ENCODE peak calls at places on chromosomes 11 and 22, in six cellular contexts. Y is HFF-Myc; I is PC-3; J is cardiac fibroblast; D is kidney epithelial cell; P is CD8-positive, alpha-beta T cell. A is an unnamed sample.

GRCh38 chr11:9862981-9863380 is 199.1 kb downstream of the SWAP70 start:
- DNase-seq in Y (no peak), I (no peak), J (peak), P (no peak), D (no peak), A (no peak)

GRCh38 chr22:31046591-31047226 is 34.4 kb upstream of the SMTN start:
- DNase-seq in I (no peak), Y (no peak), P (no peak), D (no peak), J (peak), A (no peak)

GRCh38 chr22:24423519-24424000 is 3.8 kb upstream of the ADORA2A start:
- DNase-seq in J (peak), D (no peak), I (peak), Y (no peak), P (peak), A (peak)

GRCh38 chr22:30007361-30007760 is 72.9 kb upstream of the HORMAD2 start:
- DNase-seq in Y (no peak), J (no peak), P (no peak), D (no peak), I (no peak), A (no peak)

GRCh38 chr11:89566972-89567371 is 75.8 kb upstream of the NOX4 start:
- DNase-seq in D (no peak), I (no peak), Y (no peak), J (no peak), P (no peak), A (no peak)

GRCh38 chr11:123438191-123438627 is 8.1 kb downstream of the GRAMD1B start:
- DNase-seq in P (no peak), I (no peak), D (no peak), J (no peak), Y (no peak), A (no peak)

GRCh38 chr11:59918987-59919589 is 19.1 kb upstream of the OOSP1 start:
- DNase-seq in D (no peak), Y (no peak), P (no peak), J (peak), I (peak), A (no peak)

GRCh38 chr11:61021661-61022212 is 50.3 kb downstream of the CD6 start:
- DNase-seq in P (peak), D (no peak), Y (no peak), I (no peak), J (no peak), A (no peak)

GRCh38 chr11:70176940-70177689 is 26.0 kb upstream of the FADD start:
- DNase-seq in J (no peak), P (no peak), D (no peak), I (peak), Y (no peak), A (no peak)

GRCh38 chr11:69971741-69972140 is 106.4 kb upstream of the ANO1 start:
- DNase-seq in I (no peak), P (no peak), J (no peak), D (no peak), Y (no peak), A (no peak)

GRCh38 chr22:19546680-19547079 is 22.5 kb upstream of the CLDN5 start:
- DNase-seq in I (no peak), D (no peak), J (no peak), P (no peak), Y (no peak), A (no peak)

GRCh38 chr11:111416231-111416960 is 37.3 kb upstream of the POU2AF1 start:
- DNase-seq in J (no peak), D (no peak), I (no peak), Y (no peak), P (no peak), A (no peak)

GRCh38 chr11:29482510-29482909 is 534.3 kb downstream of the KCNA4 start:
- DNase-seq in J (no peak), P (no peak), Y (no peak), D (peak), I (no peak), A (no peak)

GRCh38 chr11:71490044-71490730 is 36.9 kb upstream of the KRTAP5-7 start:
- DNase-seq in Y (no peak), I (no peak), D (no peak), P (no peak), J (no peak), A (peak)

GRCh38 chr22:26851125-26851524 is 193.7 kb downstream of the MIAT start:
- DNase-seq in I (no peak), Y (no peak), P (no peak), J (no peak), D (no peak), A (no peak)

GRCh38 chr11:29312817-29313216 is 704.0 kb downstream of the KCNA4 start:
- DNase-seq in Y (no peak), D (no peak), I (peak), J (no peak), P (no peak), A (no peak)

GRCh38 chr11:43278302-43278956 is 33.4 kb upstream of the API5 start:
- DNase-seq in P (no peak), J (peak), I (peak), D (no peak), Y (no peak), A (no peak)

GRCh38 chr22:22721681-22722309 is 77.4 kb downstream of the GGTLC2 start:
- DNase-seq in I (peak), D (peak), J (peak), Y (no peak), P (peak), A (no peak)

GRCh38 chr11:69873166-69874077 is 54.2 kb upstream of the FGF3 start:
- DNase-seq in Y (no peak), J (no peak), P (no peak), I (no peak), D (no peak), A (peak)

GRCh38 chr11:64787526-64788320 is 9.4 kb upstream of the SF1 start:
- DNase-seq in Y (no peak), I (peak), J (peak), P (peak), D (no peak), A (no peak)

GRCh38 chr11:132402056-132402684 is 1031.8 kb downstream of the NTM start:
- DNase-seq in P (no peak), D (peak), I (peak), Y (no peak), J (peak), A (no peak)

GRCh38 chr22:23844739-23845202 is 6.0 kb upstream of the DERL3 start:
- DNase-seq in J (no peak), Y (no peak), I (no peak), D (no peak), P (no peak), A (no peak)

GRCh38 chr11:43943931-43944751 is 1.7 kb downstream of the C11orf96 start:
- DNase-seq in P (no peak), I (peak), D (no peak), Y (no peak), J (peak), A (no peak)

GRCh38 chr11:35138949-35139881 is at the start of gene CD44:
- DNase-seq in J (peak), I (peak), Y (peak), P (peak), D (no peak), A (peak)

GRCh38 chr11:19873730-19874129 is 161.1 kb downstream of the NAV2 start:
- DNase-seq in Y (no peak), P (no peak), J (no peak), I (no peak), D (no peak), A (peak)

GRCh38 chr11:115471367-115471766 is 32.8 kb downstream of the CADM1 start:
- DNase-seq in I (no peak), J (no peak), P (no peak), D (peak), Y (no peak), A (no peak)

DNA sequence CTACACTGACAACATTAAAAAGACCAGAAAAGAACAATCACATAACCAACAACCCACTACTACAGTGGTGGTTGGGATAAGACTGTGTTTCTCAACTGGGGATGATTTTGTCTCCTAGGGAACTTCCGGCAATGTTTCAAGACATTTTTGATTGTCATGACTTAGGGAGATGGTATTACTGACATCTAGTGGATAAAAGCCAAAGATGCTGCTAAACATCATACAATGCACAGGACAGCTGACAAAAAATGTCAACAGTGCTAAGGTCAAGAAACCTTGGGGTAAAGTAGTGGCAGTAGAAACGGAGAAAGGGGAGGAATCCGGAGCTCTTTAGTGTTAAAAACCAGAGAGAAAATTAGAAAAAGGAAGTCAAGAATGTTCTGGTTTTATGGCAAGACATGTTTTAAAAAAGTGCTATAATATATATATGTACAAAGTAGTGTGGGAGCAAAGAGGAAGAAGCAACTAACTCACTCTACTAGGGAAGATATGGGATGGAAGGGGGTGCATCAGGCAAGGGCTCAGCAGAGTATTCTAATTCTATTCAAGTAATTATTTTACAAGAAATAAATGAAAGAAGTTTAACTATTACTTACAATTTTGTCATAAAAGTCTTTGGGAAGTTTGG is 37.2 kb downstream of the CKAP5 start:
- DNase-seq in I (peak), J (peak), P (no peak), D (no peak), Y (no peak), A (no peak)
- TF ChIP-seq CTCF in I (peak), J (peak), P (no peak), D (peak), Y (peak), A (peak)

DNA sequence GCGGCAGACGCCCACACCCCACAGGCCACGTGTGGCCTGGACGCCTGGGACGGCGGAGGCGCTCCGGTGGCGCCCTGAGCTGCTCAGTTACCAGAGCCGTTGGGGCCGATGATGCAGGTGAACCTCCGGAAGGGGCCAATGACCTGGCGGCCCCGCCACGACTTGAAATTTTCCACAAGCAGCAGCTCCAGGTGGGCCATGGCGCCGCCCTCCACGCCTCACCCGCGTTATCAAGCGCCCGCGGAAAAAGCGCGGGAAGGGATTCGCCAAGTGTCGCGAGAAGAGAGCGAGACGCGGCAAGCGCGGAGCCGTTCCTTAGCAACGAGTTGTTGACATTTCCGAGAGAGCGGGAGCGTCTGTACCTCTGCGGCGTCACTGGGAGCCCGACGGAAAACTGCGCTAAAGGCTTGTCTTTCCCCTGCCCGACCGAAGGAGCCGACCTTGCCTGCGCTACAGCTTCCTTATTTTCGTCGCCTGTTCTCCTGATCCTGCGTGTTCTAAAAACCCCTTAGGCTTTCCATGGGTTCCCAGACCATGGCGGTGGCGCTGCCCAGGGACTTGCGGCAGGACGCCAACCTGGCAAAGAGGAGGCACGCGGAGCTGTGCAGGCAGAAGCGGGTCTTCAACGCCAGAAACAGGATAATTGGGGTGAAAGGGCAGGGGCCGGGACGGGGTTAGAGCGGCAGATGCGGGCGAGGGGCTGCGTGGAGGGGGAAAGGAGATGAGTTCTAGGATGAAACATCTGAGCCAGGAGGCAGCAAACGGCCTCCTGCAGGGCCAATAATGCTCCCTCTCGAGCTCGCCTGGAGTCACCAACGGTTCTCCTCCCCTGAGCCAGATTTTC is at the start of the genes RIBC2 and SMC1B:
- DNase-seq in D (peak), I (peak), P (peak), J (peak), Y (peak), A (peak)
- TF ChIP-seq CTCF in D (no peak), I (no peak), P (no peak), J (no peak), Y (no peak), A (peak)

GRCh38 chr22:36998620-36999351 is 20.5 kb downstream of the TST start:
- DNase-seq in I (no peak), P (no peak), J (no peak), D (no peak), Y (no peak), A (no peak)
- TF ChIP-seq CTCF in I (peak), P (no peak), J (no peak), D (no peak), Y (no peak), A (no peak)

GRCh38 chr11:1825785-1826451 is 8.9 kb upstream of the SYT8 start:
- DNase-seq in D (no peak), I (no peak), J (no peak), Y (no peak), P (no peak), A (no peak)

GRCh38 chr11:1823376-1824220 is 11.2 kb upstream of the SYT8 start:
- DNase-seq in I (no peak), J (no peak), D (no peak), Y (no peak), P (no peak), A (no peak)

GRCh38 chr11:1824221-1825038 is 10.4 kb upstream of the SYT8 start:
- DNase-seq in P (no peak), I (no peak), J (no peak), Y (no peak), D (no peak), A (no peak)

GRCh38 chr11:1826552-1827094 is 8.2 kb upstream of the SYT8 start:
- DNase-seq in J (peak), D (no peak), Y (no peak), P (no peak), I (peak), A (no peak)

GRCh38 chr11:1825039-1825740 is 9.6 kb upstream of the SYT8 start:
- DNase-seq in I (no peak), D (no peak), P (no peak), Y (no peak), J (peak), A (peak)
- TF ChIP-seq CTCF in I (peak), D (peak), P (no peak), Y (peak), J (peak), A (peak)

GRCh38 chr22:41830174-41830573 is 2.7 kb upstream of the SREBF2 start:
- DNase-seq in P (no peak), J (no peak), I (no peak), Y (no peak), D (no peak), A (no peak)
- TF ChIP-seq CTCF in P (no peak), J (no peak), I (no peak), Y (peak), D (no peak), A (no peak)

GRCh38 chr11:117097567-117098268 is 510 bp downstream of the SIK3 start:
- DNase-seq in I (peak), P (peak), J (peak), D (no peak), Y (no peak), A (peak)

GRCh38 chr11:117099681-117100080 is 1.5 kb upstream of the SIK3 start:
- DNase-seq in P (no peak), I (no peak), Y (no peak), J (no peak), D (no peak), A (no peak)

GRCh38 chr11:117096973-117097566 is 1.2 kb downstream of the SIK3 start:
- DNase-seq in I (no peak), Y (no peak), J (no peak), D (no peak), P (no peak), A (no peak)

GRCh38 chr11:117096140-117096972 is 1.9 kb downstream of the SIK3 start:
- DNase-seq in J (peak), D (no peak), P (peak), Y (no peak), I (no peak), A (no peak)

GRCh38 chr11:117098269-117099231 is at the start of gene SIK3:
- DNase-seq in I (peak), P (peak), Y (peak), J (peak), D (peak), A (peak)
- TF ChIP-seq CTCF in I (no peak), P (peak), Y (peak), J (peak), D (peak), A (peak)

GRCh38 chr22:35299217-35299716 is 427 bp upstream of the TOM1 start:
- DNase-seq in D (no peak), I (no peak), Y (no peak), J (peak), P (no peak), A (no peak)
- TF ChIP-seq CTCF in D (no peak), I (no peak), Y (no peak), J (no peak), P (peak), A (no peak)

GRCh38 chr11:105609341-105609781 is 512 bp upstream of the GRIA4 start:
- DNase-seq in J (peak), I (peak), Y (no peak), P (no peak), D (no peak), A (no peak)

GRCh38 chr11:105611837-105612480 is 2.1 kb downstream of the GRIA4 start:
- DNase-seq in J (no peak), I (no peak), Y (no peak), P (no peak), D (no peak), A (no peak)

GRCh38 chr11:105610796-105611361 is 1.0 kb downstream of the GRIA4 start:
- DNase-seq in I (no peak), Y (no peak), P (no peak), D (no peak), J (no peak), A (no peak)

GRCh38 chr11:105611414-105611813 is 1.5 kb downstream of the GRIA4 start:
- DNase-seq in Y (no peak), I (no peak), D (no peak), J (no peak), P (no peak), A (no peak)

DNA sequence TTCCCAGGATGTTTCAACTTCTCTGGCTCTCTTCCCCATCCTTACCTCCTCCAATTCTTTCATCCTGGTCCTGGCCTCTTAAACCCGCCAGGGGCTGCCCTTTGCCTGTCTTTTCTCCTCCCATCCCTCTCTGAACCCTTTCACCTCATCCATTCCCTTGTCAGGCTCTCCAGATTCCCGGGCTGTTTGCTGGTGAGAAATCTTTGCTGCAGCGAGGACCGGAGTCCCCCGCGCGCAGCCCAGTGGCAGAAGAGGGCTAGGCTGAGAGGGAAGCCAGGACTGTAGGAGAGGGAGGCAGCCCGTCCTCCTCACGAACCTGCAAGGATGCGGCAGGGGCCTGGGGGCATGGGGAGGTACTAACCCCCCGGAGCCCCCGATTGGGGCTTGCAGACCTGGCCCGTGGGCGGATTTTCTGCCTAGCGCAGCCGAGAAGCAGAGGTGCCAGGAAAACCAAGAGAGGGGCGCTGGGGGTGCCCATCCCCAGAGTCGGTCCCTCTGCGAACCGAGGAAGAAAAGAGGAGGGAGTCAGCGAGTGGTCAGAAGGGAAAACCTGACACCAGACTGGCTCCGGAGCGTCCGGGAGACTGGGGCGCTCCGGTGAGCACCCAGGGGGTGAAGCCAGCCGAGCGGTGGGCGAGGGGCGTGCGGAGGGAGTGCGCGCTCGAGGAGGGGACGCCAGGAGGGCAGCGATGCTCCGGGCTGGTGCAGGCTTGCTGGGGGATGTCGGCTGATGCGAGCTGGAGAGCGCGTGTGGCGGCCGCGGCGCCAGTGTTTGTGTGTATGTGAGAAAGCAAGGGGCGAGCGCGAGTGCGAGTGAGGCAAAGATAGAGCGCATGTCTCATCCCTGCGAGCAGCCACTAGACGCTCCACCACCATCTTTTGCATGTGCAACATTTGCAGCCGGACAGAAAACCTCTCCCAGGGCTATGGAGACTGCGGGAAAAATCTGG is at the start of gene GRIA4:
- DNase-seq in Y (no peak), D (no peak), J (peak), P (no peak), I (no peak), A (peak)
- TF ChIP-seq CTCF in Y (no peak), D (peak), J (no peak), P (no peak), I (no peak), A (no peak)

A was measured in type B pancreatic cell.